ENCODE peak calls at places on chromosomes 12 and 14, in five cellular contexts. Y is endothelial cell of umbilical vein, G is foreskin fibroblast, H is uterus, B is Peyer's patch. Z is an unnamed sample.

GRCh38 chr12:114760151-114760877 is 76.3 kb upstream of the TBX3 start:
- DNase-seq in B (no peak), G (no peak), Y (no peak), H (no peak), Z (no peak)

GRCh38 chr14:43031598-43031997 is 1424.9 kb downstream of the LRFN5 start:
- DNase-seq in G (no peak), H (no peak), Y (no peak), B (no peak), Z (no peak)

GRCh38 chr14:104331871-104332605 is 193.7 kb downstream of the KIF26A start:
- DNase-seq in G (no peak), B (no peak), H (no peak), Y (no peak), Z (no peak)

GRCh38 chr12:26109343-26109841 is 15.4 kb downstream of the BHLHE41 start:
- DNase-seq in G (no peak), B (no peak), Y (no peak), H (peak), Z (no peak)

GRCh38 chr12:124236651-124237050 is 58.2 kb upstream of the RFLNA start:
- DNase-seq in B (no peak), Y (peak), G (peak), H (no peak), Z (no peak)

GRCh38 chr12:51921017-51921725 is 13.9 kb downstream of the ACVRL1 start:
- DNase-seq in H (no peak), B (peak), Y (no peak), G (no peak), Z (no peak)

GRCh38 chr12:27554421-27555186 is 30.6 kb downstream of the PPFIBP1 start:
- DNase-seq in Y (peak), H (peak), G (peak), B (no peak), Z (no peak)

GRCh38 chr14:90758959-90759358 is 57.3 kb downstream of the TTC7B start:
- DNase-seq in G (peak), H (peak), B (no peak), Y (peak), Z (no peak)

GRCh38 chr12:10381912-10382628 is 7.8 kb downstream of the KLRK1 start:
- DNase-seq in B (no peak), G (no peak), H (no peak), Y (no peak), Z (no peak)

GRCh38 chr14:22848391-22849164 is 12.2 kb downstream of the MMP14 start:
- DNase-seq in B (peak), Y (peak), H (peak), G (peak), Z (no peak)

GRCh38 chr14:22846811-22847307 is 10.5 kb downstream of the MMP14 start:
- DNase-seq in G (peak), B (peak), H (no peak), Y (no peak), Z (no peak)

GRCh38 chr14:22845821-22846625 is 9.6 kb downstream of the MMP14 start:
- DNase-seq in Y (no peak), B (peak), G (no peak), H (no peak), Z (no peak)

GRCh38 chr14:22849212-22849819 is 12.9 kb downstream of the MMP14 start:
- DNase-seq in G (peak), Y (no peak), B (no peak), H (peak), Z (no peak)

GRCh38 chr14:22847661-22848341 is 11.4 kb downstream of the MMP14 start:
- DNase-seq in G (peak), Y (no peak), B (peak), H (no peak), Z (no peak)
- TF ChIP-seq CTCF in G (peak), Y (no peak), B (no peak), H (no peak), Z (no peak)

DNA sequence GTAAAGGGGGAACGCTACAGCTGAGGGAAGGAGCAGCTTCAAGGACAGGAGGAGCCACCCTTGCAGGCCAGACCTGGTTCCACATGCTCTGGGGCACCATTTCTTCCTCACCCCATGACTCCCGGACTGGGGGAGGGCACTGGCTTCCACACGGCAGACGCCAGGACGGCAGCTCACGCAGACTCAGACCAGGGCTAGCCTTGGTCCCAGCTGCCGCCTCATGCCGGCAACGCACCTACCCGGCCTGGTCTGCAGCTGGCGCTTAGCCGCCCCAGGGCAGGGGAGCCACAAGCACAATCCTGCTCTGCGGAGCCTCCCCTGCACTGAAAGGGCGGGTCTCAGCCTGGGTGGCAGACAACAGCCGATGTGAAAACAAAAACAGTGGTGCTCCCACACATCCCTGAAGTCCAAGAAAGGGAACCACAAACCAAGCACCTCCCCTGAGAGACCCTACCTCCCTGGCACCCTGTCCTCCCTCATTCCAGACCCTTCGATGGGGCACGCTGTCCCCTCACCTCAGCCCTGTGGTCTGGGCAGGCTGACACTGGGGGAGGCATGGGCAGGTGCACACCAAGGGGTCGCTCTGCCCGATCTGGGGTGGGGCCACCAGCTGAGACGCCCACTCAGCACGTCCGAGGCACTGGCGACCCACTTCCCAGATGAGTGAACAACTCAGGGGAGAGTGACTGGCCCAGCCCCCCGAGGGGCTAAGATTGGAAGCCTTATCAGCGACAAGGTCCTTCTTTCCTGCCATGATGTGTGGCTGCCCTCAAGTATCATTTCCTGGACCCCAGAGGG is 65.0 kb downstream of the CHGA start:
- DNase-seq in H (no peak), Y (no peak), B (no peak), G (peak), Z (no peak)
- TF ChIP-seq CTCF in H (no peak), Y (no peak), B (no peak), G (no peak), Z (no peak)

GRCh38 chr14:96424104-96424989 is 32.4 kb downstream of the AK7 start:
- DNase-seq in B (peak), H (peak), Y (peak), G (peak), Z (peak)
- TF ChIP-seq CTCF in B (peak), H (peak), Y (peak), G (peak), Z (peak)

GRCh38 chr12:111780166-111780565 is 13.4 kb downstream of the ALDH2 start:
- DNase-seq in Y (no peak), H (no peak), B (no peak), G (no peak), Z (no peak)
- TF ChIP-seq CTCF in Y (no peak), H (no peak), B (no peak), G (no peak), Z (no peak)

GRCh38 chr14:36600431-36600830 is 18.0 kb upstream of the NKX2-8 start:
- DNase-seq in Y (no peak), G (no peak), B (no peak), H (no peak), Z (no peak)

GRCh38 chr14:36604757-36605505 is 22.5 kb upstream of the NKX2-8 start:
- DNase-seq in H (no peak), Y (peak), B (no peak), G (peak), Z (no peak)

DNA sequence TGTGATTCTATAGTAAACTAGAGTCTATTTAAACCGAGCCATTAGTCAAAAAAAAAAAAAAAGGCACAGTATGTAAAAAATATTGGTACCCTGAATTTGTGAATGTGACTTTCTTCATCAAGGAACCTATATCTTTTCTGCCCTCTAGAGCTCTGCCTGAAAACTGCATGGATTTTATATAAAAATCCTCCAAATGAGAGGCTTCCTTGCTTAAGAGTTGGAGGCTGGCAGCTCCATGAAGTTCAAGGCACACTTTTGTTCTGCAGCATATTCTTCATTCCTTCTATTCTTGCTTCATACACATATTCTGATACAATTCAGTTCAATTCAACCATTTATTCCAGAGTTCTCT is 23.1 kb upstream of the NKX2-8 start:
- DNase-seq in G (no peak), B (no peak), H (no peak), Y (no peak), Z (no peak)
- TF ChIP-seq CTCF in G (no peak), B (no peak), H (no peak), Y (no peak), Z (peak)

GRCh38 chr14:22106700-22107697 is 433.4 kb upstream of the OR4E1 start:
- DNase-seq in G (no peak), B (no peak), Y (no peak), H (no peak), Z (no peak)
- TF ChIP-seq CTCF in G (no peak), B (no peak), Y (no peak), H (no peak), Z (no peak)

DNA sequence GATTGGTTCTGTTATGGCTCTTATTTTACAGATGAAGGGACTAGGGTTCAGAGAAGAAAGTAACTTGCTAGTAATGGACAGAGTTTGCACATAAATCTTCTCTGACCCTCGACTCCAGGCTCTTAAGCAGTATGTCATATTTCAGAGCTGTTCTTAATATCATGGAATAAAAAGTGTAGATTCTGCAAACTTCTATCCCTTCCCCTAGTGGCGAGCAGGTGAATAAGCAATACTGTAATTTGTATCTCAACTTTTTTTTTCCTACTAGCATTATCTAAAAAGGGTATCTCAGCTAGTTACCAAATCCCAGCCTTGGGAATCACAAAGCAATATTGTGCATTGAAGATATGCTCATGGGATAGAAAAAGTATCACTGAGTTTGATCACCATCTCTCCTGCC is 83.2 kb downstream of the ANO4 start:
- DNase-seq in Y (no peak), H (no peak), G (no peak), B (no peak), Z (no peak)
- TF ChIP-seq CTCF in Y (peak), H (no peak), G (no peak), B (no peak), Z (no peak)

GRCh38 chr14:34873591-34874385 is 1.4 kb downstream of the BAZ1A start:
- DNase-seq in G (peak), B (peak), H (peak), Y (peak), Z (no peak)

GRCh38 chr14:34872822-34873590 is 2.2 kb downstream of the BAZ1A start:
- DNase-seq in B (no peak), H (no peak), Y (no peak), G (peak), Z (no peak)

GRCh38 chr14:34875031-34875922 is at the start of gene BAZ1A:
- DNase-seq in B (peak), Y (peak), G (peak), H (peak), Z (peak)

DNA sequence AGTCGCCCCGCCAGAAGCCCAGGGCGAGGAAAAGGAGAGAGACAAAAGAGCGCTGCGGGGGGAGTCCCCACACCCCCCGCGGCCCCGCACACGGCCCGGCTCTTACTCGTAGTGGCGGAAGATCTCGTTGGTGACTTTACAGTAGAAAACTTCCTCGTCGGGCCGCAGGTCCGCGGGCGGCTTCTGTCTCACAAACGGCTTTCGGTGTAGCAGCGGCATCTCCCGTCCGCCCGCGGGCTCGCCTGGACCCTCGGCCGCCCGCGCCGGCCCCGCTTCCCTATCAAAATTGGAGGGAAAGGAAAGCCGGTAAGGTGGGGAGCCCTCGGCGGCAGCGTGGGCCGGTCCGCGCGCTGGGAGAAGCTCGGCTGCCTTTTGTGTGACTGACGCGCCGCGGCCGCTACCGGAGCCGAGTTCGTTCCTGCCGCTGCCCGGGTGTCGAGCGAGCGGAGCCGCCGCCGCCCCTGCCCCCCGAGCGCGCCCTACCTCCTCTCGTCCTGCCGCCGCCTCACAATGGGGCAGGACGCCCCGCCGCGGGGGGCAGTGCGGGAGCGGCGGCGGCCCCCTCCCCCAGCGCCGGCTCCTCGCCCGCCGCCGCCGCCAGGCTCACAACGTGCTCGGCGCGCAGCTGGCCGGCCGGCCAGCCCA is 652 bp downstream of the BAZ1A start:
- DNase-seq in G (peak), H (peak), B (peak), Y (peak), Z (no peak)
- TF ChIP-seq CTCF in G (no peak), H (no peak), B (no peak), Y (no peak), Z (no peak)

GRCh38 chr14:69812725-69813124 is 15.7 kb upstream of the SLC10A1 start:
- DNase-seq in H (no peak), G (no peak), B (no peak), Y (no peak), Z (no peak)
- TF ChIP-seq CTCF in H (no peak), G (no peak), B (peak), Y (no peak), Z (peak)